ENCODE peak calls at places on chromosomes 5 and 9, in six cellular contexts. G is progenitor cell of endocrine pancreas, H is natural killer cell, T is fibroblast of villous mesenchyme, L is endothelial cell, Q is heart left ventricle. C is an unnamed sample.

GRCh38 chr9:98908897-98909634 is 34.6 kb upstream of the COL15A1 start:
- DNase-seq in H (no peak), L (no peak), T (peak), Q (no peak), G (no peak), C (no peak)

GRCh38 chr5:158124606-158125316 is 265.8 kb upstream of the CLINT1 start:
- DNase-seq in G (no peak), T (no peak), Q (no peak), L (no peak), H (no peak), C (no peak)

GRCh38 chr5:176955895-176956294 is 50.7 kb downstream of the UIMC1 start:
- DNase-seq in H (no peak), G (no peak), L (no peak), T (no peak), Q (no peak), C (peak)

GRCh38 chr5:113487779-113488644 is at the start of gene MCC:
- DNase-seq in Q (peak), G (peak), H (no peak), L (peak), T (peak), C (peak)

GRCh38 chr5:50593681-50594080 is 72.8 kb upstream of the PARP8 start:
- DNase-seq in G (no peak), L (no peak), T (no peak), H (peak), Q (no peak), C (no peak)

GRCh38 chr9:116432051-116432450 is 255.1 kb upstream of the TRIM32 start:
- DNase-seq in H (no peak), G (no peak), Q (no peak), L (no peak), T (peak), C (no peak)

GRCh38 chr5:10018670-10019069 is 231.0 kb downstream of the ATPSCKMT start:
- DNase-seq in Q (no peak), T (peak), L (no peak), H (no peak), G (no peak), C (peak)

GRCh38 chr9:127177221-127177620 is 54.8 kb upstream of the ANGPTL2 start:
- DNase-seq in L (no peak), Q (no peak), T (no peak), G (no peak), H (no peak), C (no peak)

GRCh38 chr5:59798862-59799667 is 94.5 kb downstream of the PDE4D start:
- DNase-seq in G (no peak), H (no peak), T (peak), L (no peak), Q (no peak), C (peak)

GRCh38 chr5:73104326-73104725 is 16.0 kb upstream of the TMEM171 start:
- DNase-seq in H (no peak), T (no peak), G (no peak), Q (no peak), L (no peak), C (no peak)

GRCh38 chr9:129076640-129077037 is 4.3 kb upstream of the DOLPP1 start:
- DNase-seq in G (no peak), T (no peak), L (no peak), Q (no peak), H (no peak), C (no peak)

GRCh38 chr9:121556580-121556979 is 56.9 kb upstream of the GGTA1 start:
- DNase-seq in L (no peak), Q (peak), G (no peak), T (peak), H (no peak), C (peak)

GRCh38 chr5:60960591-60960990 is 15.6 kb downstream of the NDUFAF2 start:
- DNase-seq in T (peak), H (no peak), Q (no peak), G (no peak), L (no peak), C (no peak)
- TF ChIP-seq CTCF in T (peak), H (peak), Q (no peak), G (peak), L (peak), C (peak)

GRCh38 chr5:123367739-123368138 is 55.5 kb downstream of the CEP120 start:
- DNase-seq in T (peak), Q (no peak), G (no peak), L (no peak), H (no peak), C (no peak)
- TF ChIP-seq CTCF in T (peak), Q (no peak), G (peak), L (peak), H (no peak), C (no peak)

DNA sequence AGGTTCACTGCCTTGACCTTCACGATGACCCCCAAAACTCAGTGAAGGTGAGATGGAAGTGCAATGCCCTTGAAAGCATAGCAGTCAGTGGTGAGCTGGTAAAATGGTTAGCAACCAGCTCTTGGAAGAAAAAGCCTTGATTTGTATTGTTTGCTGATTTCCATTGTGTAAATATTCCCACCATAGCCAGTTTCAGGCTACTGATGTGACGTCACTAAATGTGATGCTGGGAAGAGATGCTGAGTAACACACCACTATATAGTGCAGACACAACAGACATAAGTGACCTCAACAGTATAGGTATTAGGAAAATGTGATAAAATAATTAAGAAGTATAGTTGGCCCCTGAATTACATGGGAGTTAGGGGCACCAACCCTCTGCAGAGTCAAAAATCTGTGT is 31.1 kb downstream of the GZMK start:
- DNase-seq in G (no peak), Q (no peak), T (no peak), L (no peak), H (no peak), C (no peak)
- TF ChIP-seq CTCF in G (no peak), Q (no peak), T (no peak), L (no peak), H (no peak), C (no peak)

GRCh38 chr9:111036068-111036789 is 2.0 kb downstream of the LPAR1 start:
- DNase-seq in L (peak), G (peak), H (no peak), Q (peak), T (peak), C (peak)
- TF ChIP-seq CTCF in L (peak), G (peak), H (no peak), Q (peak), T (peak), C (peak)

GRCh38 chr5:90740244-90740799 is 181.7 kb downstream of the ADGRV1 start:
- DNase-seq in Q (no peak), L (no peak), G (no peak), H (no peak), T (no peak), C (no peak)
- TF ChIP-seq CTCF in Q (no peak), L (no peak), G (no peak), H (no peak), T (no peak), C (no peak)